ENCODE peak calls at places on chromosomes 5 and 9, in nine cellular contexts. B, Q, I, G, Y, P, A, O and V are unnamed samples.

GRCh38 chr9:37667706-37668672 is 17.2 kb downstream of the FRMPD1 start:
- DNase-seq in A (no peak), G (no peak), Y (no peak), B (no peak), O (peak), I (no peak), Q (peak), P (no peak), V (no peak)

GRCh38 chr9:129080608-129081387 is at the start of gene DOLPP1:
- DNase-seq in O (peak), P (peak), Y (peak), Q (peak), A (peak), B (peak), G (peak), I (peak), V (peak)

GRCh38 chr5:172421020-172421419 is 33.3 kb downstream of the SH3PXD2B start:
- DNase-seq in A (no peak), B (no peak), I (no peak), Y (no peak), G (no peak), P (no peak), O (no peak), Q (no peak), V (no peak)

GRCh38 chr5:616342-617039 is 4.4 kb downstream of the CEP72 start:
- DNase-seq in G (no peak), B (no peak), P (no peak), Q (no peak), A (no peak), Y (no peak), I (no peak), O (no peak), V (no peak)

GRCh38 chr9:136631038-136632000 is 31.4 kb upstream of the EGFL7 start:
- DNase-seq in O (peak), Q (peak), I (peak), B (peak), G (no peak), Y (peak), A (peak), P (peak), V (peak)

GRCh38 chr9:38318755-38319495 is 73.6 kb upstream of the ALDH1B1 start:
- DNase-seq in I (no peak), Q (no peak), Y (no peak), B (no peak), P (no peak), G (no peak), A (no peak), O (no peak), V (no peak)

GRCh38 chr5:132941331-132941730 is 22.1 kb downstream of the AFF4 start:
- DNase-seq in A (no peak), P (no peak), O (no peak), Q (no peak), Y (no peak), B (no peak), G (no peak), I (no peak), V (no peak)

GRCh38 chr5:136094189-136094912 is 38.3 kb upstream of the SMAD5 start:
- DNase-seq in Y (no peak), A (no peak), P (no peak), G (no peak), Q (no peak), B (no peak), I (no peak), O (no peak), V (no peak)

GRCh38 chr5:40958811-40959210 is 49.5 kb downstream of the C7 start:
- DNase-seq in P (no peak), O (no peak), B (no peak), A (no peak), I (no peak), Y (no peak), Q (no peak), G (no peak), V (no peak)

GRCh38 chr5:45694255-45694834 is 1.8 kb downstream of the HCN1 start:
- DNase-seq in B (no peak), Y (no peak), A (no peak), P (no peak), I (no peak), G (no peak), Q (no peak), O (no peak), V (no peak)

GRCh38 chr5:16626696-16627264 is 10.0 kb upstream of the RETREG1 start:
- DNase-seq in Y (no peak), Q (no peak), P (no peak), A (no peak), B (no peak), I (no peak), O (no peak), G (no peak), V (no peak)

GRCh38 chr5:168991311-168991710 is 309.6 kb downstream of the SLIT3 start:
- DNase-seq in A (no peak), I (no peak), B (no peak), G (no peak), P (no peak), Y (no peak), Q (peak), O (no peak), V (no peak)

GRCh38 chr9:29068461-29068860 is 1495.2 kb upstream of the C9orf72 start:
- DNase-seq in B (no peak), A (no peak), I (no peak), P (no peak), G (no peak), O (no peak), Y (no peak), Q (no peak), V (no peak)

GRCh38 chr5:147857302-147858129 is 21.0 kb upstream of the SCGB3A2 start:
- DNase-seq in Y (peak), B (peak), P (peak), A (no peak), G (peak), I (peak), O (peak), Q (peak), V (peak)

GRCh38 chr9:111759762-111760639 is 34.7 kb downstream of the SHOC1 start:
- DNase-seq in B (peak), A (no peak), P (peak), Q (no peak), O (peak), I (no peak), G (peak), Y (peak), V (peak)

GRCh38 chr5:65142511-65143011 is 339.2 kb downstream of the ADAMTS6 start:
- DNase-seq in G (peak), P (no peak), Q (peak), A (no peak), O (peak), B (peak), I (no peak), Y (no peak), V (no peak)

GRCh38 chr5:128703322-128703721 is 165.3 kb upstream of the FBN2 start:
- DNase-seq in I (no peak), B (no peak), O (no peak), P (no peak), Q (no peak), A (no peak), Y (no peak), G (no peak), V (no peak)

GRCh38 chr5:76689321-76690026 is 26.5 kb upstream of the F2R start:
- DNase-seq in Y (peak), Q (no peak), P (no peak), B (peak), I (no peak), O (no peak), G (peak), A (no peak), V (peak)

GRCh38 chr9:137084526-137084925 is 2.3 kb upstream of the MAN1B1 start:
- DNase-seq in I (no peak), Q (no peak), Y (no peak), B (no peak), O (no peak), A (no peak), G (no peak), P (no peak), V (peak)

GRCh38 chr9:108834959-108835696 is 20.7 kb downstream of the ACTL7B start:
- DNase-seq in B (no peak), A (no peak), I (no peak), Y (no peak), Q (no peak), O (no peak), P (no peak), G (no peak), V (peak)

GRCh38 chr9:98750396-98751060 is 41.8 kb upstream of the GABBR2 start:
- DNase-seq in I (no peak), P (no peak), O (no peak), Q (no peak), G (no peak), B (no peak), A (no peak), Y (no peak), V (no peak)

GRCh38 chr5:91137647-91138046 is 245.5 kb downstream of the ARRDC3 start:
- DNase-seq in A (no peak), G (no peak), B (no peak), I (no peak), O (no peak), Y (no peak), Q (no peak), P (no peak), V (peak)

GRCh38 chr9:75190762-75191161 is 102.4 kb downstream of the OSTF1 start:
- DNase-seq in Y (no peak), G (no peak), P (no peak), Q (no peak), I (no peak), O (no peak), B (no peak), A (no peak), V (no peak)

GRCh38 chr9:28735943-28736342 is 1162.7 kb upstream of the C9orf72 start:
- DNase-seq in Q (no peak), P (no peak), Y (no peak), I (no peak), O (no peak), A (no peak), B (no peak), G (no peak), V (no peak)

GRCh38 chr5:1860949-1861348 is 21.8 kb downstream of the IRX4 start:
- DNase-seq in I (no peak), Q (no peak), Y (no peak), B (no peak), G (no peak), P (no peak), O (no peak), A (no peak), V (no peak)

GRCh38 chr9:114321759-114322158 is 1.1 kb upstream of the ORM1 start:
- DNase-seq in G (no peak), O (no peak), A (no peak), P (no peak), Y (no peak), B (peak), I (no peak), Q (no peak), V (no peak)